ENCODE peak calls at places on chromosomes 5 and 9, in four cellular contexts. A, Y, T and N are unnamed samples. For H3K4me1, the result is how much of the 10 kb centered on the place peaks cover.

GRCh38 chr9:125066839-125067619 is 76.3 kb downstream of the SCAI start:
- DNase-seq in A (no peak), Y (no peak), T (no peak), N (no peak)

GRCh38 chr5:87411586-87412416 is 929 bp downstream of the CCNH start:
- DNase-seq in A (no peak), Y (no peak), T (peak), N (peak)

GRCh38 chr5:16656561-16657191 is 39.9 kb upstream of the RETREG1 start:
- DNase-seq in A (no peak), Y (no peak), T (no peak), N (no peak)

GRCh38 chr5:140351609-140352334 is 5.4 kb upstream of the HBEGF start:
- DNase-seq in A (no peak), Y (no peak), T (peak), N (peak)

GRCh38 chr5:98772415-98773213 is 849 bp upstream of the RGMB start:
- DNase-seq in A (no peak), Y (peak), T (no peak), N (peak)

GRCh38 chr9:136926749-136927148 is 17.8 kb downstream of the FBXW5 start:
- DNase-seq in A (no peak), Y (no peak), T (no peak), N (no peak)

GRCh38 chr5:62144395-62145022 is 161.5 kb upstream of the KIF2A start:
- DNase-seq in A (no peak), Y (no peak), T (no peak), N (no peak)

GRCh38 chr5:154740957-154741356 is 14.2 kb upstream of the LARP1 start:
- DNase-seq in A (no peak), Y (no peak), T (no peak), N (no peak)

GRCh38 chr9:94563548-94563947 is 8.7 kb downstream of the PCAT7 start:
- DNase-seq in A (no peak), Y (no peak), T (no peak), N (no peak)

GRCh38 chr5:71873202-71873601 is 154.1 kb downstream of the CARTPT start:
- DNase-seq in A (no peak), Y (no peak), T (no peak), N (no peak)

GRCh38 chr9:122340161-122340560 is 30.7 kb upstream of the PTGS1 start:
- DNase-seq in A (no peak), Y (no peak), T (no peak), N (no peak)

GRCh38 chr9:89661956-89662717 is 57.3 kb downstream of the GADD45G start:
- DNase-seq in A (no peak), Y (peak), T (peak), N (peak)

GRCh38 chr5:134124289-134125194 is 10.1 kb downstream of the TCF7 start:
- DNase-seq in A (no peak), Y (no peak), T (no peak), N (peak)

GRCh38 chr5:32639943-32640342 is 54.6 kb downstream of the SUB1 start:
- DNase-seq in A (no peak), Y (no peak), T (no peak), N (peak)

GRCh38 chr9:83996126-83996525 is 15.5 kb downstream of the RMI1 start:
- DNase-seq in A (no peak), Y (no peak), T (peak), N (no peak)

GRCh38 chr9:109981091-109981490 is 201.1 kb downstream of the PALM2AKAP2 start:
- DNase-seq in A (no peak), Y (no peak), T (no peak), N (no peak)

GRCh38 chr5:7869474-7870136 is 657 bp downstream of the MTRR start:
- DNase-seq in A (no peak), Y (no peak), T (no peak), N (no peak)

GRCh38 chr5:134592141-134592746 is 40.4 kb downstream of the SAR1B start:
- DNase-seq in A (no peak), Y (peak), T (no peak), N (no peak)

GRCh38 chr9:114198249-114199040 is 43.1 kb downstream of the COL27A1 start:
- DNase-seq in A (no peak), Y (no peak), T (no peak), N (no peak)

GRCh38 chr5:122863721-122864120 is 18.3 kb downstream of the SNX24 start:
- DNase-seq in A (no peak), Y (no peak), T (no peak), N (no peak)

GRCh38 chr9:16266648-16267276 is 603.7 kb downstream of the BNC2 start:
- DNase-seq in A (no peak), Y (no peak), T (peak), N (no peak)

GRCh38 chr5:79436224-79436623 is 77.7 kb downstream of the HOMER1 start:
- DNase-seq in A (no peak), Y (no peak), T (no peak), N (no peak)

GRCh38 chr9:130946778-130947617 is 8.0 kb upstream of the FIBCD1 start:
- DNase-seq in A (no peak), Y (no peak), T (peak), N (peak)

GRCh38 chr5:102312586-102312985 is 16.5 kb upstream of the SLCO4C1 start:
- DNase-seq in A (no peak), Y (no peak), T (no peak), N (no peak)

GRCh38 chr5:154862766-154863165 is 4.3 kb downstream of the CNOT8 start:
- DNase-seq in A (peak), Y (no peak), T (no peak), N (no peak)

GRCh38 chr9:69571032-69571431 is 101.1 kb downstream of the APBA1 start:
- DNase-seq in A (no peak), Y (no peak), T (no peak), N (no peak)

GRCh38 chr9:136685792-136686533 is 1.3 kb downstream of the AGPAT2 start:
- DNase-seq in A (no peak), Y (no peak), T (peak), N (no peak)

GRCh38 chr9:71647094-71647591 is 121.2 kb downstream of the CEMIP2 start:
- DNase-seq in A (peak), Y (no peak), T (peak), N (peak)

GRCh38 chr9:100784755-100785154 is 206.9 kb downstream of the CAVIN4 start:
- DNase-seq in A (no peak), Y (no peak), T (no peak), N (no peak)

GRCh38 chr9:100505564-100506159 is 32.7 kb downstream of the TMEFF1 start:
- DNase-seq in A (peak), Y (peak), T (peak), N (peak)

GRCh38 chr9:113516840-113517577 is 53.5 kb downstream of the RGS3 start:
- DNase-seq in A (peak), Y (no peak), T (no peak), N (no peak)

GRCh38 chr5:95723632-95724369 is 7.3 kb upstream of the RHOBTB3 start:
- DNase-seq in A (no peak), Y (no peak), T (peak), N (no peak)

GRCh38 chr5:21199087-21199486 is 1211.1 kb upstream of the CDH18 start:
- DNase-seq in A (no peak), Y (no peak), T (no peak), N (no peak)

GRCh38 chr9:93090091-93090655 is 5.8 kb upstream of the CARD19 start:
- DNase-seq in A (no peak), Y (no peak), T (no peak), N (no peak)

GRCh38 chr5:27311544-27311943 is 273.2 kb upstream of the CDH9 start:
- DNase-seq in A (no peak), Y (no peak), T (no peak), N (no peak)

GRCh38 chr5:151381899-151382298 is 34.5 kb upstream of the SLC36A2 start:
- DNase-seq in A (no peak), Y (no peak), T (no peak), N (no peak)

GRCh38 chr5:153699035-153699434 is 208.6 kb downstream of the GRIA1 start:
- DNase-seq in A (no peak), Y (no peak), T (no peak), N (no peak)

GRCh38 chr5:148817606-148818005 is 8.8 kb upstream of the ADRB2 start:
- DNase-seq in A (no peak), Y (no peak), T (no peak), N (no peak)

GRCh38 chr5:148815578-148815977 is 10.8 kb upstream of the ADRB2 start:
- DNase-seq in A (no peak), Y (no peak), T (no peak), N (no peak)

GRCh38 chr5:148816357-148816756 is 10.1 kb upstream of the ADRB2 start:
- DNase-seq in A (no peak), Y (no peak), T (no peak), N (no peak)

GRCh38 chr5:148816822-148817221 is 9.6 kb upstream of the ADRB2 start:
- DNase-seq in A (no peak), Y (no peak), T (no peak), N (no peak)

DNA sequence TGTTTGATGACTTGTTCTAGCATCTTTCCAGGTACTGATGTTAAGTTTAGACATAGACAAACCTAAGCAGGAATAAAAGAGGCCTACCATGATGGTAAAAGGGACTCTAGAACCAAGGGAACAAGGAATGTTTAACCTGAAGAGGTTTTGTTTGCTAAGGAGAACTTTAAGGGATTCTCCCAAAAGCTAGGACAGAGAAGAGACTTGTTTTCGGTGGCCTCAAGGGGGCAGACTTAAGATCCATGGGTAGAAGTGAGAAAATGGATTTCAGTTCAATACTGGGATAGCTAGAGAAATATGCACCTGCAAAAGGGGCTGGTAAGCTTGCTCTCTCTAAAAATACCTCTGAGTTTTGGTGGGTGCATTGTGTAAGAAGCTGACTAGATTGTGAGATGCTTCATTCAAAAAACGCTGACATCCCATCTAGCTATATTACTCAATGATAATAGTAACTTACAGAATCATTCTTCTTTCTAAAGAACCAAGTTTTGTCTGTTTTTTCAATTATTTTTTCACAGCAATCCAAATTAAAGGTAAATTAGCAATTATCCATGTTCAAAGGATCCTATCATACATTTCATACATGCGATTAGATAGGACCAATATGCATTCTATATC is 5.5 kb upstream of the ADRB2 start:
- DNase-seq in A (no peak), Y (no peak), T (no peak), N (peak)
- TF ChIP-seq EGR1 in A (no peak), Y (no peak), T (no peak), N (no peak)

GRCh38 chr9:132006657-132007370 is 72.9 kb downstream of the MED27 start:
- DNase-seq in A (peak), Y (no peak), T (no peak), N (no peak)
- TF ChIP-seq JUND in A (peak), Y (no peak), T (no peak), N (no peak)

GRCh38 chr5:172854451-172854871 is 20.4 kb downstream of the ERGIC1 start:
- DNase-seq in A (no peak), Y (no peak), T (no peak), N (no peak)
- H3K4me1 ChIP-seq in A (under half), Y (under half), T (under half), N (under half)

DNA sequence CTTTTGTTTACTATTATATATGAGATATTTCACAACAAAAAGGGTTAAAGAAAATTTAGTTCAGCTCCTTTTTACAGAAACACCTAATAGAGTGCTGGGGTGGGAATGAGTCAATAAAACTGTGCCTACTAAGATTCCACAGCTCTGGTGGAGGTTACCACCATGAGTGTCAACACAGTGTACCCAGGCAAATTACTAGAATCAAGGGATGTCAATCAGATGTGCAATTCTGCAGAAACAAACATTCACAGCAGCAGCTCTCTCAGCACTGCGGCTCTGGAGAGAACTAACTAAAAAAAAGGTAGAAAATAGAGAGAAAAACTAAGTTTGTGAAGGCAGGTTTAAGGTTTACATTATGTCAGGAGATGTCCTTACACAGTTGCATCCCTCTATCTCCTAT is 1313.0 kb downstream of the MAT2B start:
- DNase-seq in A (no peak), Y (no peak), T (no peak), N (no peak)
- TF ChIP-seq EGR1 in A (no peak), Y (no peak), T (no peak), N (no peak)